ENCODE peak calls at places on chromosomes 4 and X, in eight cellular contexts. V is stimulated activated CD4-positive, alpha-beta T cell treated with anti-CD3 and anti-CD28 coated beads, Interleukin-1b, Interleukin-23, amount 100 ng/mL, for 4 hours; M is central memory CD4-positive, alpha-beta T cell; A is sciatic nerve; I is renal cortical epithelial cell; Y is H4; C is SK-N-SH; O is smooth muscle cell of the brain vasculature. L is an unnamed sample.
A peak's percentile ranks its signal among the peaks of the same experiment; 100 is the strongest.

GRCh38 chr4:170068438-170069128 is 21.2 kb downstream of the AADAT start:
- DNase-seq in V (no peak), M (no peak), A (no peak), I (no peak), Y (no peak), C (no peak), O (no peak), L (no peak)

GRCh38 chr4:26576171-26576829 is 7.6 kb upstream of the TBC1D19 start:
- DNase-seq in V (no peak), M (no peak), A (no peak), I (peak; percentile 48), Y (peak; percentile 30), C (no peak), O (no peak), L (no peak)

GRCh38 chr4:115201042-115201330 is 87.6 kb upstream of the NDST4 start:
- DNase-seq in V (no peak), M (no peak), A (no peak), I (no peak), Y (no peak), C (no peak), O (no peak), L (no peak)

GRCh38 chr4:137106287-137106686 is 426.0 kb downstream of the PCDH18 start:
- DNase-seq in V (no peak), M (no peak), A (no peak), I (no peak), Y (no peak), C (no peak), O (no peak), L (no peak)

GRCh38 chr4:26223160-26223559 is 97.7 kb upstream of the RBPJ start:
- DNase-seq in V (no peak), M (no peak), A (no peak), I (peak; percentile 9), Y (no peak), C (no peak), O (no peak), L (no peak)

GRCh38 chr4:90602728-90603127 is 475.5 kb downstream of the CCSER1 start:
- DNase-seq in V (no peak), M (no peak), A (no peak), I (no peak), Y (no peak), C (no peak), O (no peak), L (no peak)

GRCh38 chrX:110509778-110510510 is 151.3 kb downstream of the RTL9 start:
- DNase-seq in V (no peak), M (no peak), A (no peak), I (peak; percentile 20), Y (peak; percentile 5), C (no peak), O (no peak), L (peak; percentile 24)

GRCh38 chr4:6331018-6331417 is 61.4 kb downstream of the WFS1 start:
- DNase-seq in V (no peak), M (no peak), A (no peak), I (no peak), Y (peak; percentile 49), C (no peak), O (no peak), L (no peak)

GRCh38 chr4:185774076-185774731 is 37.8 kb downstream of the SORBS2 start:
- DNase-seq in V (no peak), M (no peak), A (no peak), I (no peak), Y (no peak), C (no peak), O (no peak), L (no peak)

GRCh38 chr4:123659759-123660158 is 263.2 kb downstream of the SPRY1 start:
- DNase-seq in V (no peak), M (no peak), A (no peak), I (peak; percentile 47), Y (no peak), C (no peak), O (no peak), L (peak; percentile 29)

GRCh38 chr4:40314951-40315350 is 20.2 kb upstream of the CHRNA9 start:
- DNase-seq in V (no peak), M (no peak), A (no peak), I (no peak), Y (no peak), C (no peak), O (no peak), L (no peak)

GRCh38 chrX:567891-568290 is 62.7 kb upstream of the SHOX start:
- DNase-seq in V (no peak), M (no peak), A (no peak), I (no peak), Y (no peak), C (no peak), O (no peak), L (no peak)

GRCh38 chr4:24470681-24471622 is 113.4 kb downstream of the DHX15 start:
- DNase-seq in V (no peak), M (no peak), A (peak; percentile 73), I (peak; percentile 29), Y (peak; percentile 24), C (peak; percentile 63), O (no peak), L (peak; percentile 28)

GRCh38 chr4:2438822-2439718 is 20.3 kb downstream of the CFAP99 start:
- DNase-seq in V (no peak), M (no peak), A (no peak), I (no peak), Y (no peak), C (no peak), O (no peak), L (no peak)

GRCh38 chrX:44568196-44568595 is 25.5 kb upstream of the FUNDC1 start:
- DNase-seq in V (no peak), M (no peak), A (no peak), I (no peak), Y (no peak), C (no peak), O (no peak), L (no peak)

GRCh38 chr4:187006189-187006618 is 282.5 kb upstream of the FAT1 start:
- DNase-seq in V (no peak), M (no peak), A (no peak), I (peak; percentile 83), Y (no peak), C (no peak), O (no peak), L (peak; percentile 61)

GRCh38 chrX:14361430-14361829 is 167.9 kb upstream of the GLRA2 start:
- DNase-seq in V (no peak), M (no peak), A (no peak), I (no peak), Y (no peak), C (no peak), O (no peak), L (no peak)

GRCh38 chr4:155828628-155829027 is 37.4 kb downstream of the ASIC5 start:
- DNase-seq in V (no peak), M (no peak), A (no peak), I (no peak), Y (no peak), C (no peak), O (no peak), L (no peak)

GRCh38 chr4:10015140-10015753 is 6.0 kb downstream of the SLC2A9 start:
- DNase-seq in V (no peak), M (no peak), A (no peak), I (peak; percentile 72), Y (peak; percentile 63), C (peak; percentile 61), O (no peak), L (peak; percentile 62)

GRCh38 chr4:11424000-11424399 is 4.7 kb downstream of the HS3ST1 start:
- DNase-seq in V (no peak), M (no peak), A (no peak), I (peak; percentile 19), Y (peak; percentile 53), C (peak; percentile 53), O (peak; percentile 33), L (no peak)

GRCh38 chr4:99300934-99301333 is 10.1 kb upstream of the ADH1A start:
- DNase-seq in V (no peak), M (no peak), A (peak; percentile 91), I (peak; percentile 86), Y (peak; percentile 60), C (no peak), O (peak; percentile 92), L (peak; percentile 53)

GRCh38 chr4:86450189-86450588 is 90.3 kb upstream of the MAPK10 start:
- DNase-seq in V (no peak), M (no peak), A (no peak), I (no peak), Y (no peak), C (no peak), O (no peak), L (no peak)

GRCh38 chr4:8738471-8738931 is 133.1 kb downstream of the HMX1 start:
- DNase-seq in V (no peak), M (no peak), A (peak; percentile 37), I (no peak), Y (no peak), C (peak; percentile 12), O (no peak), L (no peak)

GRCh38 chr4:2913168-2913567 is 50.0 kb downstream of the NOP14 start:
- DNase-seq in V (no peak), M (no peak), A (no peak), I (no peak), Y (no peak), C (no peak), O (no peak), L (no peak)

GRCh38 chr4:110306363-110306762 is 107.9 kb upstream of the ELOVL6 start:
- DNase-seq in V (no peak), M (no peak), A (no peak), I (no peak), Y (no peak), C (peak; percentile 33), O (no peak), L (no peak)

GRCh38 chrX:15679246-15679645 is 14.6 kb upstream of the CLTRN start:
- DNase-seq in V (no peak), M (no peak), A (no peak), I (no peak), Y (no peak), C (no peak), O (no peak), L (no peak)

GRCh38 chr4:107794001-107794400 is 30.7 kb upstream of the SGMS2 start:
- DNase-seq in V (no peak), M (no peak), A (no peak), I (peak; percentile 56), Y (no peak), C (no peak), O (no peak), L (no peak)

GRCh38 chrX:120731386-120731785 is 101.5 kb upstream of the C1GALT1C1 start:
- DNase-seq in V (no peak), M (no peak), A (no peak), I (no peak), Y (no peak), C (no peak), O (no peak), L (no peak)

GRCh38 chr4:74262522-74262921 is 45.7 kb upstream of the EPGN start:
- DNase-seq in V (no peak), M (no peak), A (no peak), I (no peak), Y (no peak), C (peak; percentile 6), O (no peak), L (no peak)

GRCh38 chr4:95106408-95106928 is 348.7 kb downstream of the BMPR1B start:
- DNase-seq in V (no peak), M (no peak), A (no peak), I (peak; percentile 21), Y (no peak), C (no peak), O (no peak), L (no peak)

L was measured in kidney glomerular epithelial cell.